ENCODE peak calls at places on chromosome 22, in five cellular contexts. Z is sigmoid colon, L is fibroblast of villous mesenchyme, H is transverse colon, U is heart left ventricle. O is an unnamed sample.

GRCh38 chr22:48436201-48436931 is 1391.3 kb downstream of the BRD1 start:
- DNase-seq in U (no peak), H (no peak), Z (no peak), L (no peak), O (no peak)

GRCh38 chr22:41256254-41256897 is 15.6 kb upstream of the CHADL start:
- DNase-seq in U (no peak), L (peak), H (no peak), Z (no peak), O (peak)

GRCh38 chr22:21796863-21797262 is 61.3 kb upstream of the YPEL1 start:
- DNase-seq in U (no peak), H (no peak), Z (no peak), L (no peak), O (no peak)

GRCh38 chr22:22404598-22405284 is 103.8 kb downstream of the ZNF280B start:
- DNase-seq in Z (no peak), L (no peak), U (no peak), H (no peak), O (no peak)

GRCh38 chr22:45626198-45626651 is 45.4 kb upstream of the ATXN10 start:
- DNase-seq in H (peak), L (no peak), Z (no peak), U (no peak), O (no peak)

GRCh38 chr22:41513391-41513790 is 30.9 kb downstream of the POLR3H start:
- DNase-seq in H (no peak), U (no peak), Z (no peak), L (no peak), O (no peak)

GRCh38 chr22:42077486-42078125 is 1.9 kb upstream of the SMDT1 start:
- DNase-seq in L (no peak), H (no peak), U (no peak), Z (no peak), O (no peak)

GRCh38 chr22:35258144-35258988 is 1.1 kb downstream of the HMGXB4 start:
- DNase-seq in U (no peak), L (peak), Z (no peak), H (peak), O (no peak)

GRCh38 chr22:40637181-40638150 is 947 bp upstream of the MRTFA start:
- DNase-seq in Z (peak), U (peak), L (no peak), H (peak), O (peak)

GRCh38 chr22:26515938-26516337 is 3.7 kb upstream of the TFIP11 start:
- DNase-seq in U (no peak), H (no peak), Z (no peak), L (no peak), O (no peak)

GRCh38 chr22:43113516-43114251 is 3.1 kb downstream of the BIK start:
- DNase-seq in U (no peak), L (no peak), Z (no peak), H (peak), O (no peak)

DNA sequence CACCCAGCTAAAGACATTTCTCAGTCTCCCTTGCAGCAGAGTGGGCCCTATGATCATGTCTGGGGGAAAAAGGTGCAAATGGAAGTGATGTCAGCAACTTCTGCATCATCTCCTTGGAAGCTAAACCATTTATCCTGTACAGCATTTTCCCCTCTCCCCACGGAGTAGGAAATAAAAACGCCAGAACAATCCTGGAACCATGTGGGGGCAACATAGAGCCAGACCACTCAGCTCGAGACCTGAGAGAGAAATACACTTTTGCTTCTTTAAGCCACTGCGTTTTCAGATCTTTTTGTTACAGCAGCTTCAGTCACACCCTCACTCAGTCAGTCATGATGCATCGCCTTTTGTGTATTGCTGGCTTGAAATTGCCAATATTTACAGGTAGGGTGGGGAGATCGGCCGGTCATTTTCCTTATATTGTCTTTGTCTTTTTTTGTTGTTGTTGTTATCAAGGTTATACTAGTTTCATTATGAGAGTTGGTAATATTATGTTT is 9.1 kb upstream of the RAC2 start:
- DNase-seq in Z (no peak), H (no peak), L (no peak), U (no peak), O (no peak)
- TF ChIP-seq CTCF in Z (no peak), H (no peak), L (no peak), U (no peak), O (peak)

DNA sequence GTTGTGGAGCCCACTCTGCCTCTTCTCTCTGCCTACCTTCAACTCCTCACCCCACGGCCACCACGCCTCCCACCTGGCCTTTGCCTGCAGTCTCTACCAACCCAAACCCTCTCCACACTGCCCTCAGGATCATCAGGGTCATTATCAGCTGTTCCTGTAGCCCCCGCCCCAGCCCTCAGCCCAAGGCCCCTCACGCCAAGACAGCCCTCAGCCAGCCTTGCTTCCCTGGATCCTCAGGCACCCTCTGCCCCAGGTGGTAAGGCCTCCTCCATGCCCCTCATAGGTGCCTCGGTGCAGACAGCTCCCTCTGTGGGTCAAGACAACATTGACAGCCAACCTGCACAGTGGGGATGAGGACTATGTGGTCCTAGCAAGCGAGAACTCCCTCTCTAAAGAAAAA is 1.7 kb downstream of the SBF1 start:
- DNase-seq in Z (no peak), U (no peak), H (peak), L (no peak), O (no peak)
- TF ChIP-seq CTCF in Z (no peak), U (no peak), H (peak), L (peak), O (peak)

GRCh38 chr22:38467904-38468760 is at the start of gene KDELR3:
- DNase-seq in H (peak), U (peak), L (peak), Z (peak), O (peak)
- TF ChIP-seq CTCF in H (peak), U (no peak), L (peak), Z (no peak), O (peak)

GRCh38 chr22:20433191-20433590 is 4.4 kb downstream of the SCARF2 start:
- DNase-seq in Z (peak), U (peak), H (no peak), L (no peak), O (no peak)
- TF ChIP-seq CTCF in Z (no peak), U (no peak), H (no peak), L (no peak), O (no peak)

GRCh38 chr22:33272866-33273265 is 214.7 kb upstream of the SYN3 start:
- DNase-seq in Z (no peak), H (no peak), L (no peak), U (no peak), O (no peak)
- TF ChIP-seq CTCF in Z (no peak), H (no peak), L (no peak), U (no peak), O (no peak)

DNA sequence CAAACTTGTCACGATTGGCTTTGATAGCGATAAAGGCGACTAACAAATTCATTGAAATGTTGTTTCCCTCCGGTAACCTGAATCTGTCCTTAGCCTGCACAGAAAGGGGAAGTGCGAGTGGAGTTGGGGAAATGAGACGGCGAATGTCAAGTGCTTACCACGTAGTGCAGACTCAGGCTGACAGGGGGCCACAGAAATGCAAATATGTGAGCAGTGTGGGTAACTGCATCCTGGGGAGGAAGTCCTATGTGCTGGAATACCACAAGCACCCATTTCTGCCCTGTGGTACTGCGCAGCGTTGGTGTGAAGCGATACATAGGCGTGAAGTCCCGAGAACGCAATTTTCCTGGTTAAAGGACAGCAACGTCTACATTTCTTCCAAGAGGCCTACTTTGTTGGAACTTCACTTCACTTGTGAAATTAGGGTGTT is 869 bp upstream of the EIF4ENIF1 start:
- DNase-seq in Z (peak), H (peak), U (peak), L (peak), O (peak)
- TF ChIP-seq CTCF in Z (no peak), H (no peak), U (no peak), L (peak), O (peak)

GRCh38 chr22:20205964-20206708 is 55.3 kb upstream of the CCDC188 start:
- DNase-seq in H (peak), L (peak), Z (peak), U (peak), O (peak)
- TF ChIP-seq CTCF in H (peak), L (no peak), Z (no peak), U (no peak), O (no peak)

DNA sequence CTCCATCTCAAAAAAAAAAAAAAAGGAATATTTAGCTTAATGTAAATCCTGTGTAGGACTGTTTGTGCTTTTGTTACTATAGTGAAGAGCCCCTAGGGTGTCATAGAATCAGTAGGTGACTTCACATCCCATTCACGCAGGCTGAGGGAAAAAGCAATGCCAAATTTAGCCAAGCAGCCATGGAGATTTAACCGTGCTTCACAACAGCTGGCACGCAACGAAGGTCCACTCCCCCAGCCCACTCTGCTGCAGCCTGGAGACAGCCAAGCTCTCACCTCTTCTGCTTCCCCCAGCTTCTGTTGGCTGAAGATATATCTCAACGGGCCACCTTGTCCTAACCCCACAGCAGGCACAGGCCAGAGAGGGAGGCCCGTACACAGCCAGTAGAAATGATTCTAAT is 78.8 kb upstream of the BID start:
- DNase-seq in U (no peak), Z (no peak), H (no peak), L (no peak), O (no peak)
- TF ChIP-seq CTCF in U (no peak), Z (no peak), H (no peak), L (no peak), O (no peak)